ENCODE peak calls at places on chromosomes 11 and 22, in five cellular contexts. One of them, this sample, is unnamed.

GRCh38 chr22:43241138-43241597 is 54.2 kb upstream of the TTLL12 start:
- DNase-seq in GM20000: no peak
- DNase-seq in MCF 10A: no peak
- DNase-seq in lower lobe of right lung: peak; percentile 81
- DNase-seq in glutamatergic neuron: no peak
- DNase-seq in this sample: no peak

GRCh38 chr11:106961518-106961917 is 56.8 kb downstream of the GUCY1A2 start:
- DNase-seq in GM20000: no peak
- DNase-seq in MCF 10A: peak; percentile 81
- DNase-seq in lower lobe of right lung: no peak
- DNase-seq in glutamatergic neuron: no peak
- DNase-seq in this sample: no peak

GRCh38 chr11:1598816-1599215 is 722 bp upstream of the KRTAP5-2 start:
- DNase-seq in GM20000: no peak
- DNase-seq in MCF 10A: no peak
- DNase-seq in lower lobe of right lung: no peak
- DNase-seq in glutamatergic neuron: no peak
- DNase-seq in this sample: no peak

GRCh38 chr11:72826191-72826941 is 12.2 kb downstream of the ATG16L2 start:
- DNase-seq in GM20000: no peak
- DNase-seq in MCF 10A: no peak
- DNase-seq in lower lobe of right lung: no peak
- DNase-seq in glutamatergic neuron: no peak
- DNase-seq in this sample: no peak

GRCh38 chr11:102810943-102811528 is 13.1 kb upstream of the MMP1 start:
- DNase-seq in GM20000: no peak
- DNase-seq in MCF 10A: peak; percentile 55
- DNase-seq in lower lobe of right lung: no peak
- DNase-seq in glutamatergic neuron: no peak
- DNase-seq in this sample: no peak

GRCh38 chr11:1039481-1040427 is 3.2 kb upstream of the MUC6 start:
- DNase-seq in GM20000: no peak
- DNase-seq in MCF 10A: peak; percentile 89
- DNase-seq in lower lobe of right lung: peak; percentile 76
- DNase-seq in glutamatergic neuron: peak; percentile 15
- DNase-seq in this sample: no peak

GRCh38 chr11:17978553-17979287 is 34.1 kb downstream of the SERGEF start:
- DNase-seq in GM20000: peak; percentile 51
- DNase-seq in MCF 10A: peak; percentile 57
- DNase-seq in lower lobe of right lung: no peak
- DNase-seq in glutamatergic neuron: peak; percentile 83
- DNase-seq in this sample: peak; percentile 46

GRCh38 chr11:115379528-115379927 is 124.7 kb downstream of the CADM1 start:
- DNase-seq in GM20000: peak; percentile 4
- DNase-seq in MCF 10A: no peak
- DNase-seq in lower lobe of right lung: no peak
- DNase-seq in glutamatergic neuron: no peak
- DNase-seq in this sample: peak; percentile 6

GRCh38 chr22:32255726-32256125 is 579 bp upstream of the SLC5A4 start:
- DNase-seq in GM20000: no peak
- DNase-seq in MCF 10A: peak; percentile 0
- DNase-seq in lower lobe of right lung: no peak
- DNase-seq in glutamatergic neuron: no peak
- DNase-seq in this sample: no peak

DNA sequence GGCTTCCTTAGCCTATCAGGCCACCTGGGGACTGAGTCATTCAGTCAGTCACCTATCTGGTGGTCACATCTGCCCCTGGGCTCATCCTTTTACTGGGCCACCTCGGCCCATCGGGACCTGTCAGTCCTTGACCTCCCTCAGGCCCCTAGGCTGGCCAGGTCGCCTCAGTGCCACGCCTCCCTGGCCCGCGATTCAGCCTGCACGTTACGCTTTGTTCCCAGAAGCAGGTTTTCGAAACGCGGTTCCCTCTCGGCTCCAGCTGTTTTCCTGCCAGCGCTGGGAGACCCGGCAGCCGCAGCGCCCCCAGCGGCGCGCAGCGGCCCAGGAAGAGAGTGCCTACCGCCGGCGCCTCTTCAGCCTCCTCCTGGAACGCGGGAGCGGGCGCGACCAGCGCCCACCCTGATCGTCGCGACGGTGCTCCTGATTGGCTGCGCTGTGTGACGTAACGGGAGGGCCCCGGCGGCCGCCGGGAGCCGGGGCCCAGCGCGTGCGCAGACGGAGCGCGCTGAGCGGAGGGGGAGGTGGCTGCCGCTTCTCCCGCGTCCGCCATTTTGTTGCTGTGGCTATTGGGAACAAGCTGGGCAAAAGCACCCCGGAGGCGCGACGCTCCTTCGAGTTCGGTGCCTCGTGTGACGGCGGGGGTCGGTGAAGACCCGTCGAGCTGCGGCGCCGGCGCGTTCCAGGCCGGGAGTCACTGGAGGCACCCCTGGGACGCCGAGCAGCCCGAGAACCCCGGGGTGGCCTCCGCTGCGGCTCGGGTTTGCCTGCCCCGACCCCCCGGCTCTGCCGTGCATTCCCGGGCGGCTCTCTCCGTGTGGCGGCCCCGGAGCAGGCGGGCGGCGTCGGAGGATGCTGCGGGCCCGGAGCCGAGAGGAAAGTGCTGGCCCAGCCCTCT is at the start of gene CRKL:
- DNase-seq in GM20000: peak; percentile 100
- DNase-seq in MCF 10A: peak; percentile 97
- DNase-seq in lower lobe of right lung: peak; percentile 98
- DNase-seq in glutamatergic neuron: peak; percentile 96
- DNase-seq in this sample: peak; percentile 100
- TF ChIP-seq CTCF in GM20000: peak; percentile 77
- TF ChIP-seq CTCF in MCF 10A: peak; percentile 81
- TF ChIP-seq CTCF in lower lobe of right lung: peak; percentile 85
- TF ChIP-seq CTCF in glutamatergic neuron: peak; percentile 92
- TF ChIP-seq CTCF in this sample: peak; percentile 91

GRCh38 chr11:89203814-89204213 is 26.1 kb downstream of the TYR start:
- DNase-seq in GM20000: no peak
- DNase-seq in MCF 10A: no peak
- DNase-seq in lower lobe of right lung: no peak
- DNase-seq in glutamatergic neuron: no peak
- DNase-seq in this sample: no peak

GRCh38 chr11:89201138-89201537 is 23.5 kb downstream of the TYR start:
- DNase-seq in GM20000: no peak
- DNase-seq in MCF 10A: no peak
- DNase-seq in lower lobe of right lung: no peak
- DNase-seq in glutamatergic neuron: no peak
- DNase-seq in this sample: no peak

DNA sequence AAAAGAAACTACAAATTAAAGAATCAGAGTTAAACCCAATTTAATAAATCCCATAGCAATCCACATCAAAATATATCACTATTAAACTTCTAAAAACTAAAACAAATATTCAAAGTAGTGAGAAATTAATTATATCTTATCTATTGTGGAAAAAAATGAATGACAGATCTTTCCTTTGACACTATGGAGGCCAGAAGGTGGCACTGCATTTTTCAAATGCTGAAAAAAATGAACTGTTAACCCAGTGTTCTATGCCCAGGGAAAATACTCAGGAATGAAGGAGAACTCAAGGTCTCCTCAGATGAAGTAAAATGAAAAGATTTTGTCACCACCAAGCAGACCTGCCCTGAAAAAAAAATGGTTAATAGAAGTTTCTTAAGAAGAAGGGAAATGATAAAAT is 27.7 kb downstream of the TYR start:
- DNase-seq in GM20000: no peak
- DNase-seq in MCF 10A: no peak
- DNase-seq in lower lobe of right lung: no peak
- DNase-seq in glutamatergic neuron: no peak
- DNase-seq in this sample: no peak
- TF ChIP-seq CTCF in GM20000: no peak
- TF ChIP-seq CTCF in MCF 10A: no peak
- TF ChIP-seq CTCF in lower lobe of right lung: no peak
- TF ChIP-seq CTCF in glutamatergic neuron: no peak
- TF ChIP-seq CTCF in this sample: no peak

DNA sequence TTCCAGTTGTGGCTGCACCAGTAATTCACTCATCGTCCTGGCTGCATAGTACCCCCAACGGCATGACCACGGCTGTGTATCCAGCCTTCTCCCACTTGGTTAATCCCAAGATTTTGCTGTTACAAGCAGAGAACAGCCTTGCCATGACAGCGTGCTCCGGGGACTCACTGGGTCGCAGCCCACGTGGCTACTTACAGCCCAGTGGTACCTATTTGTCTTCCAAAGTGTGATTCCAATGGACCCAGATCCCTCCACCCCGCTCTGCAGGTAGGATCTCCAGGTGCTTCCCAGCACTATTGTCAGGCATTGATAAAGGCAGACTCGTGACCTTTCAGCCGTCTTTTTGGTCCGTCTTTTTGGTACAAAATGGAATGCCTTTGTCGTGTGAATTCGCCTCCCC is 119.0 kb upstream of the FGF3 start:
- DNase-seq in GM20000: no peak
- DNase-seq in MCF 10A: no peak
- DNase-seq in lower lobe of right lung: peak; percentile 14
- DNase-seq in glutamatergic neuron: peak; percentile 2
- DNase-seq in this sample: no peak
- TF ChIP-seq CTCF in GM20000: no peak
- TF ChIP-seq CTCF in MCF 10A: no peak
- TF ChIP-seq CTCF in lower lobe of right lung: no peak
- TF ChIP-seq CTCF in glutamatergic neuron: no peak
- TF ChIP-seq CTCF in this sample: no peak

GRCh38 chr11:79708319-79708928 is 267.6 kb upstream of the TENM4 start:
- DNase-seq in GM20000: peak; percentile 33
- DNase-seq in MCF 10A: peak; percentile 70
- DNase-seq in lower lobe of right lung: no peak
- DNase-seq in glutamatergic neuron: no peak
- DNase-seq in this sample: peak; percentile 34
- TF ChIP-seq CTCF in GM20000: peak; percentile 29
- TF ChIP-seq CTCF in MCF 10A: peak; percentile 71
- TF ChIP-seq CTCF in lower lobe of right lung: peak; percentile 34
- TF ChIP-seq CTCF in glutamatergic neuron: peak; percentile 45
- TF ChIP-seq CTCF in this sample: peak; percentile 65

GRCh38 chr11:132300283-132300682 is 929.9 kb downstream of the NTM start:
- DNase-seq in GM20000: no peak
- DNase-seq in MCF 10A: no peak
- DNase-seq in lower lobe of right lung: no peak
- DNase-seq in glutamatergic neuron: peak; percentile 48
- DNase-seq in this sample: no peak
- TF ChIP-seq CTCF in GM20000: peak; percentile 8
- TF ChIP-seq CTCF in MCF 10A: no peak
- TF ChIP-seq CTCF in lower lobe of right lung: no peak
- TF ChIP-seq CTCF in glutamatergic neuron: peak; percentile 31
- TF ChIP-seq CTCF in this sample: no peak

GRCh38 chr11:75663808-75664207 is 5.0 kb downstream of the MAP6 start:
- DNase-seq in GM20000: no peak
- DNase-seq in MCF 10A: no peak
- DNase-seq in lower lobe of right lung: no peak
- DNase-seq in glutamatergic neuron: no peak
- DNase-seq in this sample: no peak
- TF ChIP-seq CTCF in GM20000: no peak
- TF ChIP-seq CTCF in MCF 10A: no peak
- TF ChIP-seq CTCF in lower lobe of right lung: no peak
- TF ChIP-seq CTCF in glutamatergic neuron: no peak
- TF ChIP-seq CTCF in this sample: no peak

GRCh38 chr22:28983190-28983589 is 78.4 kb downstream of the C22orf31 start:
- DNase-seq in GM20000: no peak
- DNase-seq in MCF 10A: no peak
- DNase-seq in lower lobe of right lung: no peak
- DNase-seq in glutamatergic neuron: peak; percentile 40
- DNase-seq in this sample: no peak

GRCh38 chr22:28986366-28986765 is 75.3 kb downstream of the C22orf31 start:
- DNase-seq in GM20000: no peak
- DNase-seq in MCF 10A: no peak
- DNase-seq in lower lobe of right lung: no peak
- DNase-seq in glutamatergic neuron: no peak
- DNase-seq in this sample: no peak

GRCh38 chr22:28983788-28984441 is 77.7 kb downstream of the C22orf31 start:
- DNase-seq in GM20000: no peak
- DNase-seq in MCF 10A: peak; percentile 57
- DNase-seq in lower lobe of right lung: no peak
- DNase-seq in glutamatergic neuron: no peak
- DNase-seq in this sample: no peak

GRCh38 chr22:28985581-28986290 is 75.9 kb downstream of the C22orf31 start:
- DNase-seq in GM20000: no peak
- DNase-seq in MCF 10A: no peak
- DNase-seq in lower lobe of right lung: no peak
- DNase-seq in glutamatergic neuron: no peak
- DNase-seq in this sample: no peak

DNA sequence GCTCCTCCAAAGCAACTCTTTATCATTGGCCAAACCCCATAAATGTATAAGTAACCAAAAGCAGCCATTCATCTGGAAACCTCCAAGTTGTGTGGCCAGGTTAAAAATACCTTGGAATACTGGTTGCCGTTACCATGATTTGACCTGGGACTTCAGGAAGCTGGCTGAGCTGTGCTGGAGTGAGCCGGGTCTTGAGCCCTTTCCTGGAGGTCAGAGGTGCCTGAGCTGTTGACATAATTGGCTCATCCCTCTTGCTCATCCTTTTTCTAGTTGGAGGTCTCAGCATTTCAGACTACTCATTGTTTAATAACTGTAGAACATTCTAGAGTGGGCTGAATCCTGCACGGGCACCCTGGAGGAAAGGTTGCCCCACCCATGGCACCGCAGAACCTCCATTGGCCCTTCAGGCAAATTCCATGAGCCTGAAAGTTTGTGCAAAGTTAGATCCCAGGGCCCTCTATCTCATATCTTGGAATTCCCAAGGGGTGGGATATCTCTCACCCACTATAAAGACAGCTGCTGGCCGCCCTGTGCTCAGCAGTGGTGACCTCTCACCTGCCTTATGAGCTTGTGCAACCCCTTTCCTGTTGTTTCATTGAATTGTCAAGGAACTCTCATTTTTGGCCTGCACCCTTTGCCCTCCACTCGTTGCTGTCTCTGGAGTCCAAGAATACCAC is 77.0 kb downstream of the C22orf31 start:
- DNase-seq in GM20000: no peak
- DNase-seq in MCF 10A: no peak
- DNase-seq in lower lobe of right lung: no peak
- DNase-seq in glutamatergic neuron: no peak
- DNase-seq in this sample: no peak
- TF ChIP-seq CTCF in GM20000: no peak
- TF ChIP-seq CTCF in MCF 10A: no peak
- TF ChIP-seq CTCF in lower lobe of right lung: no peak
- TF ChIP-seq CTCF in glutamatergic neuron: no peak
- TF ChIP-seq CTCF in this sample: no peak

GRCh38 chr11:9533053-9533452 is 40.4 kb upstream of the WEE1 start:
- DNase-seq in GM20000: no peak
- DNase-seq in MCF 10A: no peak
- DNase-seq in lower lobe of right lung: no peak
- DNase-seq in glutamatergic neuron: no peak
- DNase-seq in this sample: no peak

GRCh38 chr11:9530901-9531625 is 42.4 kb upstream of the WEE1 start:
- DNase-seq in GM20000: no peak
- DNase-seq in MCF 10A: no peak
- DNase-seq in lower lobe of right lung: peak; percentile 54
- DNase-seq in glutamatergic neuron: no peak
- DNase-seq in this sample: no peak

GRCh38 chr11:9530020-9530628 is 43.3 kb upstream of the WEE1 start:
- DNase-seq in GM20000: no peak
- DNase-seq in MCF 10A: no peak
- DNase-seq in lower lobe of right lung: no peak
- DNase-seq in glutamatergic neuron: no peak
- DNase-seq in this sample: no peak

GRCh38 chr11:9533736-9534473 is 39.6 kb upstream of the WEE1 start:
- DNase-seq in GM20000: no peak
- DNase-seq in MCF 10A: no peak
- DNase-seq in lower lobe of right lung: no peak
- DNase-seq in glutamatergic neuron: no peak
- DNase-seq in this sample: no peak

GRCh38 chr11:9535189-9535781 is 38.2 kb upstream of the WEE1 start:
- DNase-seq in GM20000: peak; percentile 72
- DNase-seq in MCF 10A: peak; percentile 94
- DNase-seq in lower lobe of right lung: peak; percentile 86
- DNase-seq in glutamatergic neuron: peak; percentile 82
- DNase-seq in this sample: peak; percentile 76
- TF ChIP-seq CTCF in GM20000: peak; percentile 97
- TF ChIP-seq CTCF in MCF 10A: peak; percentile 91
- TF ChIP-seq CTCF in lower lobe of right lung: peak; percentile 88
- TF ChIP-seq CTCF in glutamatergic neuron: peak; percentile 88
- TF ChIP-seq CTCF in this sample: peak; percentile 79